ENCODE peak calls at places on chromosomes 2 and 18, in nine cellular contexts. G, N, D, R, I, Y, U, Z and H are unnamed samples. For H3K9me3, the result is how much of the 10 kb centered on the place peaks cover.

GRCh38 chr2:204268458-204268857 is 276.8 kb upstream of the PARD3B start:
- DNase-seq in G (no peak), N (no peak), D (no peak), R (no peak), I (no peak), Y (no peak), U (no peak), Z (no peak), H (no peak)

GRCh38 chr2:218898109-218898878 is 17.6 kb downstream of the WNT10A start:
- DNase-seq in G (peak), N (peak), D (no peak), R (peak), I (peak), Y (peak), U (peak), Z (no peak), H (peak)

GRCh38 chr18:37391698-37392548 is 173.7 kb downstream of the CELF4 start:
- DNase-seq in G (no peak), N (no peak), D (no peak), R (no peak), I (no peak), Y (no peak), U (no peak), Z (peak), H (no peak)

GRCh38 chr18:58231930-58232329 is 187.9 kb downstream of the NEDD4L start:
- DNase-seq in G (peak), N (no peak), D (no peak), R (no peak), I (peak), Y (no peak), U (peak), Z (no peak), H (peak)

GRCh38 chr2:43199492-43200481 is 26.6 kb downstream of the ZFP36L2 start:
- DNase-seq in G (peak), N (no peak), D (no peak), R (no peak), I (no peak), Y (no peak), U (peak), Z (no peak), H (peak)

GRCh38 chr18:77133920-77134496 is 1.4 kb upstream of the MBP start:
- DNase-seq in G (no peak), N (peak), D (no peak), R (no peak), I (no peak), Y (peak), U (peak), Z (no peak), H (peak)

GRCh38 chr2:102661846-102662245 is 42.5 kb downstream of the SLC9A2 start:
- DNase-seq in G (no peak), N (no peak), D (no peak), R (no peak), I (no peak), Y (no peak), U (no peak), Z (no peak), H (no peak)

GRCh38 chr2:202317080-202317859 is 51.7 kb downstream of the NOP58 start:
- DNase-seq in G (peak), N (peak), D (peak), R (peak), I (no peak), Y (peak), U (peak), Z (no peak), H (peak)

GRCh38 chr2:197920581-197921213 is 116.3 kb downstream of the PLCL1 start:
- DNase-seq in G (no peak), N (no peak), D (no peak), R (no peak), I (no peak), Y (no peak), U (no peak), Z (no peak), H (no peak)

GRCh38 chr2:115292742-115293141 is 850.3 kb downstream of the DPP10 start:
- DNase-seq in G (no peak), N (no peak), D (no peak), R (no peak), I (no peak), Y (no peak), U (no peak), Z (no peak), H (no peak)

GRCh38 chr2:72915907-72916742 is 1.2 kb upstream of the EMX1 start:
- DNase-seq in G (peak), N (peak), D (no peak), R (peak), I (peak), Y (peak), U (peak), Z (no peak), H (peak)
- TF ChIP-seq EP300 in G (no peak), N (no peak), D (no peak), R (no peak), I (no peak), Y (no peak), U (no peak), Z (peak), H (no peak)

GRCh38 chr2:238473014-238473413 is 46.3 kb downstream of the ASB1 start:
- DNase-seq in G (no peak), N (no peak), D (peak), R (no peak), I (no peak), Y (no peak), U (no peak), Z (no peak), H (no peak)
- H3K9me3 ChIP-seq in G (under half), N (under half), D (under half), R (under half), I (under half), Y (under half), U (under half), Z (under half), H (under half)

GRCh38 chr2:29115797-29116781 is 874 bp downstream of the CLIP4 start:
- DNase-seq in G (peak), N (peak), D (no peak), R (peak), I (no peak), Y (peak), U (peak), Z (peak), H (peak)
- TF ChIP-seq POLR2AphosphoS5 in G (peak), N (peak), D (peak), R (peak), I (no peak), Y (peak), U (peak), Z (peak), H (peak)

GRCh38 chr2:607172-607571 is 70.0 kb downstream of the TMEM18 start:
- DNase-seq in G (no peak), N (no peak), D (peak), R (no peak), I (no peak), Y (no peak), U (no peak), Z (no peak), H (no peak)

GRCh38 chr2:609520-610280 is 67.5 kb downstream of the TMEM18 start:
- DNase-seq in G (no peak), N (no peak), D (peak), R (no peak), I (no peak), Y (peak), U (no peak), Z (no peak), H (peak)

GRCh38 chr2:607709-608108 is 69.5 kb downstream of the TMEM18 start:
- DNase-seq in G (no peak), N (no peak), D (peak), R (no peak), I (no peak), Y (no peak), U (no peak), Z (no peak), H (no peak)

GRCh38 chr2:608297-608696 is 68.9 kb downstream of the TMEM18 start:
- DNase-seq in G (no peak), N (no peak), D (peak), R (no peak), I (no peak), Y (peak), U (no peak), Z (no peak), H (no peak)

GRCh38 chr2:608711-609110 is 68.5 kb downstream of the TMEM18 start:
- DNase-seq in G (no peak), N (no peak), D (peak), R (no peak), I (no peak), Y (no peak), U (no peak), Z (no peak), H (no peak)
- TF ChIP-seq EP300 in G (no peak), N (no peak), D (no peak), R (no peak), I (no peak), Y (no peak), U (no peak), Z (no peak), H (no peak)

GRCh38 chr18:9296233-9297006 is 38.2 kb upstream of the TWSG1 start:
- DNase-seq in G (no peak), N (no peak), D (no peak), R (no peak), I (no peak), Y (no peak), U (no peak), Z (no peak), H (no peak)
- H3K9me3 ChIP-seq in G (under half), N (under half), D (under half), R (under half), I (under half), Y (under half), U (under half), Z (under half), H (under half)